ENCODE peak calls at places on chromosomes 1 and 21, in eight cellular contexts. W is IMR-90, V is prostate gland, A is heart left ventricle, B is endothelial cell of umbilical vein, O is right lobe of liver, R is testis, J is NB4. D is an unnamed sample.

GRCh38 chr1:32612189-32612881 is 38.0 kb downstream of the ZBTB8OS start:
- DNase-seq in W (peak; percentile 51), V (peak; percentile 59), A (peak; percentile 94), B (peak; percentile 86), O (peak; percentile 96), R (peak; percentile 90), J (no peak), D (no peak)

GRCh38 chr1:110393691-110394564 is 3.1 kb upstream of the SLC16A4 start:
- DNase-seq in W (peak; percentile 92), V (no peak), A (no peak), B (peak; percentile 5), O (no peak), R (no peak), J (no peak), D (no peak)

GRCh38 chr1:48190893-48191292 is 31.6 kb upstream of the SLC5A9 start:
- DNase-seq in W (no peak), V (no peak), A (no peak), B (no peak), O (no peak), R (no peak), J (no peak), D (no peak)

GRCh38 chr1:29708381-29708780 is 472.1 kb downstream of the PTPRU start:
- DNase-seq in W (peak; percentile 69), V (no peak), A (no peak), B (peak; percentile 46), O (no peak), R (no peak), J (no peak), D (no peak)

GRCh38 chr1:43763497-43763973 is 56.2 kb downstream of the ST3GAL3 start:
- DNase-seq in W (peak; percentile 93), V (peak; percentile 84), A (no peak), B (peak; percentile 89), O (no peak), R (peak; percentile 88), J (peak; percentile 87), D (no peak)

GRCh38 chr1:79617777-79618176 is 611.2 kb upstream of the ADGRL4 start:
- DNase-seq in W (no peak), V (no peak), A (no peak), B (no peak), O (no peak), R (no peak), J (no peak), D (no peak)

GRCh38 chr1:37925316-37925715 is 21.5 kb downstream of the INPP5B start:
- DNase-seq in W (no peak), V (no peak), A (no peak), B (no peak), O (no peak), R (no peak), J (no peak), D (no peak)

GRCh38 chr1:2274968-2275475 is 46.9 kb downstream of the SKI start:
- DNase-seq in W (no peak), V (no peak), A (peak; percentile 62), B (no peak), O (peak; percentile 37), R (no peak), J (peak; percentile 21), D (no peak)

GRCh38 chr1:157830887-157831286 is 10.7 kb downstream of the CD5L start:
- DNase-seq in W (no peak), V (no peak), A (no peak), B (no peak), O (no peak), R (no peak), J (no peak), D (no peak)

GRCh38 chr1:228101994-228102790 is 933 bp downstream of the C1orf35 start:
- DNase-seq in W (no peak), V (no peak), A (peak; percentile 71), B (peak; percentile 64), O (no peak), R (peak; percentile 45), J (peak; percentile 76), D (no peak)

GRCh38 chr1:26838474-26839338 is 12.2 kb downstream of the ZDHHC18 start:
- DNase-seq in W (no peak), V (no peak), A (peak; percentile 51), B (no peak), O (no peak), R (no peak), J (no peak), D (no peak)

GRCh38 chr1:228197555-228198147 is 10.2 kb upstream of the OBSCN start:
- DNase-seq in W (no peak), V (no peak), A (no peak), B (no peak), O (no peak), R (no peak), J (no peak), D (no peak)

GRCh38 chr1:53659436-53659835 is 79.5 kb downstream of the GLIS1 start:
- DNase-seq in W (no peak), V (no peak), A (no peak), B (no peak), O (peak; percentile 17), R (no peak), J (no peak), D (no peak)

GRCh38 chr1:228982637-228983036 is 247.4 kb downstream of the RHOU start:
- DNase-seq in W (no peak), V (no peak), A (no peak), B (no peak), O (no peak), R (no peak), J (peak; percentile 80), D (no peak)

GRCh38 chr1:147624011-147624410 is 46.3 kb downstream of the ACP6 start:
- DNase-seq in W (no peak), V (no peak), A (no peak), B (no peak), O (no peak), R (no peak), J (no peak), D (no peak)

GRCh38 chr1:41900611-41901444 is 17.9 kb downstream of the HIVEP3 start:
- DNase-seq in W (peak; percentile 59), V (no peak), A (no peak), B (peak; percentile 74), O (no peak), R (no peak), J (no peak), D (peak; percentile 42)

GRCh38 chr1:65002508-65003315 is 36.4 kb upstream of the JAK1 start:
- DNase-seq in W (peak; percentile 79), V (peak; percentile 81), A (peak; percentile 91), B (peak; percentile 82), O (peak; percentile 87), R (peak; percentile 89), J (peak; percentile 66), D (peak; percentile 92)

GRCh38 chr1:168210312-168210711 is 15.5 kb upstream of the SFT2D2 start:
- DNase-seq in W (no peak), V (no peak), A (no peak), B (no peak), O (no peak), R (no peak), J (no peak), D (no peak)

GRCh38 chr1:219927956-219928790 is at the start of gene SLC30A10:
- DNase-seq in W (no peak), V (no peak), A (peak; percentile 64), B (peak; percentile 9), O (peak; percentile 94), R (peak; percentile 17), J (no peak), D (no peak)

GRCh38 chr1:58782308-58783089 is 1.3 kb downstream of the JUN start:
- DNase-seq in W (peak; percentile 22), V (peak; percentile 49), A (peak; percentile 84), B (peak; percentile 43), O (peak; percentile 80), R (peak; percentile 41), J (peak; percentile 87), D (no peak)

GRCh38 chr1:65505547-65506325 is 85.3 kb downstream of the LEPR start:
- DNase-seq in W (no peak), V (no peak), A (no peak), B (no peak), O (no peak), R (peak; percentile 40), J (no peak), D (no peak)

GRCh38 chr1:182603646-182604127 is 502 bp downstream of the RGS16 start:
- DNase-seq in W (no peak), V (no peak), A (no peak), B (no peak), O (no peak), R (no peak), J (no peak), D (no peak)

GRCh38 chr21:31520506-31521163 is 138.9 kb upstream of the SOD1 start:
- DNase-seq in W (peak; percentile 19), V (no peak), A (no peak), B (no peak), O (no peak), R (no peak), J (no peak), D (no peak)

GRCh38 chr1:204520834-204521709 is 4.9 kb downstream of the MDM4 start:
- DNase-seq in W (peak; percentile 90), V (no peak), A (no peak), B (no peak), O (no peak), R (no peak), J (peak; percentile 69), D (no peak)

GRCh38 chr1:184387871-184388670 is 1.2 kb downstream of the C1orf21 start:
- DNase-seq in W (peak; percentile 89), V (peak; percentile 59), A (peak; percentile 62), B (peak; percentile 56), O (peak; percentile 63), R (peak; percentile 66), J (peak; percentile 32), D (no peak)

GRCh38 chr1:27858949-27859576 is 13.3 kb upstream of the THEMIS2 start:
- DNase-seq in W (no peak), V (no peak), A (no peak), B (no peak), O (no peak), R (no peak), J (no peak), D (no peak)
- H3K4me3 ChIP-seq in W (no peak overlapping the region), V (no peak overlapping the region), A (no peak overlapping the region), B (no peak overlapping the region), O (no peak overlapping the region), R (no peak overlapping the region), J (no peak overlapping the region), D (no peak overlapping the region)

GRCh38 chr1:89259283-89259971 is 13.2 kb downstream of the GBP5 start:
- DNase-seq in W (no peak), V (no peak), A (no peak), B (no peak), O (no peak), R (no peak), J (peak; percentile 73), D (no peak)
- TF ChIP-seq POLR2A in W (no peak), V (no peak), A (no peak), B (no peak), O (no peak), R (no peak), J (no peak), D (no peak)

GRCh38 chr1:20199840-20200239 is 13.5 kb upstream of the PLA2G2C start:
- DNase-seq in W (no peak), V (no peak), A (no peak), B (no peak), O (no peak), R (no peak), J (no peak), D (no peak)
- H3K4me3 ChIP-seq in W (no peak overlapping the region), V (no peak overlapping the region), A (no peak overlapping the region), B (no peak overlapping the region), O (no peak overlapping the region), R (no peak overlapping the region), J (no peak overlapping the region), D (no peak overlapping the region)

DNA sequence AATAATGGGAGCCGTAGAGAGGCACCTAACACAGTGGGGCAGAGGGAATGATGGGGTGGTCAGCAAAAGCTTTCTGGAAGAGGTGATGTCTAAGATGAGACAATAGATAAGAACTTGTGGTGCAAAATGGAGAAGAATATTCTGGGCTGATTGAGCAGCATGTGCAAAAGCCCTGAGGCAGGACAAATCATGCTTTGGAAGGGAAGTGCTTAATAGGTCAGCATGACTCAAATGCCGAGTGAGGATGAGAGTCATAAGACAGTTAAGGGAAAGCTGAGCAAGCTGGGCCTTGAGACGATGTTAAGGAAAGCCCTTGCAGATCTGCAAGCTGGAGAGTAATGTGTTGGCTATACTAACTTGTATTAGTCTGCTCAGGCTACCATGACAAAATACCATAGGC is 37.3 kb upstream of the ASB17 start:
- DNase-seq in W (peak; percentile 48), V (no peak), A (no peak), B (no peak), O (no peak), R (no peak), J (no peak), D (no peak)
- TF ChIP-seq POLR2A in W (no peak), V (no peak), A (no peak), B (no peak), O (no peak), R (no peak), J (no peak), D (no peak)